ENCODE peak calls at places on chromosomes 16 and 17, in nine cellular contexts. T is HepG2; S is mucosa of descending colon; X is left lung; B is CD4-positive, alpha-beta T cell; U is sciatic nerve; K is Right ventricle myocardium inferior; O is gastroesophageal sphincter; V is lower lobe of right lung. R is an unnamed sample.

GRCh38 chr17:72466606-72467005 is 345.8 kb downstream of the SOX9 start:
- ATAC-seq in T (no peak), B (no peak), O (no peak), V (no peak), U (no peak), X (no peak), K (no peak), S (no peak), R (peak)

GRCh38 chr17:42781639-42782401 is 1.4 kb downstream of the WNK4 start:
- ATAC-seq in V (no peak), O (peak), K (no peak), U (peak), B (no peak), S (peak), X (no peak), T (no peak), R (no peak)

GRCh38 chr16:79970551-79971236 is 370.2 kb upstream of the MAF start:
- ATAC-seq in S (no peak), U (peak), V (peak), T (no peak), B (no peak), O (peak), X (peak), K (peak), R (no peak)

GRCh38 chr17:2798679-2799078 is 2.4 kb downstream of the RAP1GAP2 start:
- ATAC-seq in K (no peak), O (no peak), V (no peak), X (no peak), T (peak), S (no peak), B (no peak), U (no peak), R (no peak)

GRCh38 chr17:15456486-15456885 is 10.9 kb downstream of the CDRT4 start:
- ATAC-seq in K (peak), S (no peak), U (peak), V (no peak), T (no peak), X (no peak), B (no peak), O (peak), R (no peak)

GRCh38 chr16:12314786-12315185 is 338.3 kb downstream of the SNX29 start:
- ATAC-seq in T (no peak), S (no peak), V (no peak), U (no peak), O (no peak), X (no peak), B (no peak), K (no peak), R (no peak)

GRCh38 chr17:81494984-81495383 is 17.6 kb downstream of the ACTG1 start:
- ATAC-seq in X (no peak), T (peak), B (peak), O (no peak), V (no peak), S (peak), K (no peak), U (no peak), R (peak)

GRCh38 chr17:78186689-78187595 is at the start of the genes AFMID and TK1:
- ATAC-seq in X (peak), S (peak), V (peak), K (peak), T (peak), U (peak), O (peak), B (peak), R (peak)

GRCh38 chr16:66511615-66512500 is 38.1 kb downstream of the TK2 start:
- ATAC-seq in V (peak), T (no peak), U (peak), X (peak), K (peak), S (no peak), B (no peak), O (peak), R (no peak)

GRCh38 chr17:59641799-59642484 is 22.2 kb downstream of the CLTC start:
- ATAC-seq in X (peak), U (peak), B (peak), S (peak), V (peak), T (no peak), O (no peak), K (no peak), R (peak)

GRCh38 chr17:75060434-75061054 is 13.5 kb downstream of the KCTD2 start:
- ATAC-seq in S (no peak), X (no peak), K (peak), O (peak), B (no peak), T (no peak), V (no peak), U (no peak), R (no peak)

GRCh38 chr16:64964126-64964540 is 157.7 kb downstream of the CDH11 start:
- ATAC-seq in S (peak), X (no peak), O (no peak), T (no peak), V (no peak), B (no peak), K (no peak), U (no peak), R (no peak)

GRCh38 chr16:84868328-84868727 is 48.5 kb downstream of the CRISPLD2 start:
- ATAC-seq in O (no peak), T (no peak), U (no peak), K (peak), X (no peak), B (no peak), V (no peak), S (no peak), R (no peak)

GRCh38 chr17:10013360-10014112 is 108.5 kb upstream of the RCVRN start:
- ATAC-seq in S (peak), T (no peak), X (peak), O (peak), V (peak), U (peak), B (no peak), K (peak), R (no peak)

GRCh38 chr16:12000032-12000431 is 23.5 kb downstream of the SNX29 start:
- ATAC-seq in V (no peak), T (no peak), B (no peak), S (no peak), X (no peak), K (no peak), U (no peak), O (no peak), R (no peak)

GRCh38 chr16:85471469-85472431 is 141.4 kb upstream of the GSE1 start:
- ATAC-seq in O (no peak), K (no peak), V (peak), S (peak), B (no peak), X (peak), T (peak), U (no peak), R (no peak)

GRCh38 chr16:67163164-67163902 is 1.2 kb upstream of the HSF4 start:
- ATAC-seq in K (peak), S (no peak), V (peak), T (no peak), U (peak), O (peak), B (peak), X (no peak), R (peak)

GRCh38 chr17:11853321-11854151 is 143.7 kb downstream of the ZNF18 start:
- ATAC-seq in U (peak), T (no peak), B (no peak), X (peak), K (peak), S (peak), V (peak), O (peak), R (no peak)

GRCh38 chr16:75616541-75617010 is 6.5 kb downstream of the ADAT1 start:
- ATAC-seq in T (no peak), S (peak), O (no peak), V (no peak), X (no peak), K (no peak), U (no peak), B (peak), R (peak)

GRCh38 chr17:17171991-17172939 is 33.9 kb downstream of the PLD6 start:
- ATAC-seq in T (no peak), U (peak), B (no peak), S (no peak), V (peak), K (peak), X (peak), O (peak), R (no peak)

GRCh38 chr16:58451945-58452401 is 48.0 kb upstream of the NDRG4 start:
- ATAC-seq in X (no peak), B (no peak), T (peak), S (no peak), V (no peak), K (no peak), O (no peak), U (no peak), R (no peak)